ENCODE peak calls at places on chromosomes 2 and 18, in ten cellular contexts. One of them, this sample, is unnamed.

GRCh38 chr2:195566201-195566600 is 90.8 kb upstream of the SLC39A10 start:
- DNase-seq in psoas muscle: no peak
- DNase-seq in bronchial epithelial cell: no peak
- DNase-seq in fibroblast of mammary gland: no peak
- DNase-seq in A549: no peak
- DNase-seq in choroid plexus epithelial cell: no peak
- DNase-seq in CD8-positive, alpha-beta T cell: no peak
- DNase-seq in epithelial cell of esophagus: no peak
- DNase-seq in fibroblast of the aortic adventitia: peak
- DNase-seq in retinal pigment epithelial cell: no peak
- DNase-seq in this sample: no peak

GRCh38 chr2:43759195-43759594 is 14.6 kb upstream of the DYNC2LI1 start:
- DNase-seq in psoas muscle: no peak
- DNase-seq in bronchial epithelial cell: peak
- DNase-seq in fibroblast of mammary gland: peak
- DNase-seq in A549: peak
- DNase-seq in choroid plexus epithelial cell: peak
- DNase-seq in CD8-positive, alpha-beta T cell: no peak
- DNase-seq in epithelial cell of esophagus: peak
- DNase-seq in fibroblast of the aortic adventitia: peak
- DNase-seq in retinal pigment epithelial cell: peak
- DNase-seq in this sample: peak

GRCh38 chr2:119367472-119368099 is 809 bp downstream of the DBI start:
- DNase-seq in psoas muscle: peak
- DNase-seq in bronchial epithelial cell: no peak
- DNase-seq in fibroblast of mammary gland: peak
- DNase-seq in A549: peak
- DNase-seq in choroid plexus epithelial cell: peak
- DNase-seq in CD8-positive, alpha-beta T cell: no peak
- DNase-seq in epithelial cell of esophagus: peak
- DNase-seq in fibroblast of the aortic adventitia: no peak
- DNase-seq in retinal pigment epithelial cell: no peak
- DNase-seq in this sample: peak

GRCh38 chr2:214103199-214104001 is 307.5 kb upstream of the VWC2L start:
- DNase-seq in psoas muscle: no peak
- DNase-seq in bronchial epithelial cell: peak
- DNase-seq in fibroblast of mammary gland: no peak
- DNase-seq in A549: no peak
- DNase-seq in choroid plexus epithelial cell: peak
- DNase-seq in CD8-positive, alpha-beta T cell: no peak
- DNase-seq in epithelial cell of esophagus: peak
- DNase-seq in fibroblast of the aortic adventitia: no peak
- DNase-seq in retinal pigment epithelial cell: peak
- DNase-seq in this sample: no peak

GRCh38 chr2:64225491-64225890 is 81.3 kb upstream of the PELI1 start:
- DNase-seq in psoas muscle: no peak
- DNase-seq in bronchial epithelial cell: peak
- DNase-seq in fibroblast of mammary gland: peak
- DNase-seq in A549: no peak
- DNase-seq in choroid plexus epithelial cell: no peak
- DNase-seq in CD8-positive, alpha-beta T cell: no peak
- DNase-seq in epithelial cell of esophagus: peak
- DNase-seq in fibroblast of the aortic adventitia: no peak
- DNase-seq in retinal pigment epithelial cell: no peak
- DNase-seq in this sample: no peak

GRCh38 chr18:24497052-24497754 is 36.8 kb downstream of the HRH4 start:
- DNase-seq in psoas muscle: no peak
- DNase-seq in bronchial epithelial cell: peak
- DNase-seq in fibroblast of mammary gland: peak
- DNase-seq in A549: no peak
- DNase-seq in choroid plexus epithelial cell: peak
- DNase-seq in CD8-positive, alpha-beta T cell: no peak
- DNase-seq in epithelial cell of esophagus: peak
- DNase-seq in fibroblast of the aortic adventitia: peak
- DNase-seq in retinal pigment epithelial cell: no peak
- DNase-seq in this sample: peak

GRCh38 chr2:46497726-46498125 is 18.4 kb downstream of the TMEM247 start:
- DNase-seq in psoas muscle: no peak
- DNase-seq in bronchial epithelial cell: no peak
- DNase-seq in fibroblast of mammary gland: no peak
- DNase-seq in A549: no peak
- DNase-seq in choroid plexus epithelial cell: no peak
- DNase-seq in CD8-positive, alpha-beta T cell: no peak
- DNase-seq in epithelial cell of esophagus: no peak
- DNase-seq in fibroblast of the aortic adventitia: no peak
- DNase-seq in retinal pigment epithelial cell: no peak
- DNase-seq in this sample: no peak

GRCh38 chr2:170950221-170950737 is 21.2 kb downstream of the GORASP2 start:
- DNase-seq in psoas muscle: no peak
- DNase-seq in bronchial epithelial cell: no peak
- DNase-seq in fibroblast of mammary gland: no peak
- DNase-seq in A549: no peak
- DNase-seq in choroid plexus epithelial cell: no peak
- DNase-seq in CD8-positive, alpha-beta T cell: no peak
- DNase-seq in epithelial cell of esophagus: no peak
- DNase-seq in fibroblast of the aortic adventitia: no peak
- DNase-seq in retinal pigment epithelial cell: no peak
- DNase-seq in this sample: no peak

GRCh38 chr2:80303006-80303741 is 1.4 kb downstream of the LRRTM1 start:
- DNase-seq in psoas muscle: no peak
- DNase-seq in bronchial epithelial cell: no peak
- DNase-seq in fibroblast of mammary gland: peak
- DNase-seq in A549: no peak
- DNase-seq in choroid plexus epithelial cell: no peak
- DNase-seq in CD8-positive, alpha-beta T cell: no peak
- DNase-seq in epithelial cell of esophagus: peak
- DNase-seq in fibroblast of the aortic adventitia: no peak
- DNase-seq in retinal pigment epithelial cell: no peak
- DNase-seq in this sample: no peak

GRCh38 chr2:146523218-146523617 is 1321.6 kb upstream of the ACVR2A start:
- DNase-seq in psoas muscle: no peak
- DNase-seq in bronchial epithelial cell: peak
- DNase-seq in fibroblast of mammary gland: peak
- DNase-seq in A549: no peak
- DNase-seq in choroid plexus epithelial cell: peak
- DNase-seq in CD8-positive, alpha-beta T cell: no peak
- DNase-seq in epithelial cell of esophagus: peak
- DNase-seq in fibroblast of the aortic adventitia: peak
- DNase-seq in retinal pigment epithelial cell: no peak
- DNase-seq in this sample: peak

GRCh38 chr2:232672581-232672980 is 24.6 kb upstream of the GIGYF2 start:
- DNase-seq in psoas muscle: no peak
- DNase-seq in bronchial epithelial cell: no peak
- DNase-seq in fibroblast of mammary gland: no peak
- DNase-seq in A549: no peak
- DNase-seq in choroid plexus epithelial cell: no peak
- DNase-seq in CD8-positive, alpha-beta T cell: no peak
- DNase-seq in epithelial cell of esophagus: no peak
- DNase-seq in fibroblast of the aortic adventitia: no peak
- DNase-seq in retinal pigment epithelial cell: no peak
- DNase-seq in this sample: no peak

GRCh38 chr2:75221872-75222271 is 22.6 kb upstream of the TACR1 start:
- DNase-seq in psoas muscle: no peak
- DNase-seq in bronchial epithelial cell: peak
- DNase-seq in fibroblast of mammary gland: peak
- DNase-seq in A549: no peak
- DNase-seq in choroid plexus epithelial cell: peak
- DNase-seq in CD8-positive, alpha-beta T cell: no peak
- DNase-seq in epithelial cell of esophagus: peak
- DNase-seq in fibroblast of the aortic adventitia: peak
- DNase-seq in retinal pigment epithelial cell: no peak
- DNase-seq in this sample: peak

GRCh38 chr18:6284761-6285160 is 129.9 kb downstream of the L3MBTL4 start:
- DNase-seq in psoas muscle: no peak
- DNase-seq in bronchial epithelial cell: no peak
- DNase-seq in fibroblast of mammary gland: no peak
- DNase-seq in A549: no peak
- DNase-seq in choroid plexus epithelial cell: no peak
- DNase-seq in CD8-positive, alpha-beta T cell: no peak
- DNase-seq in epithelial cell of esophagus: no peak
- DNase-seq in fibroblast of the aortic adventitia: no peak
- DNase-seq in retinal pigment epithelial cell: no peak
- DNase-seq in this sample: no peak

GRCh38 chr2:46873632-46874068 is 42.0 kb downstream of the MCFD2 start:
- DNase-seq in psoas muscle: peak
- DNase-seq in bronchial epithelial cell: peak
- DNase-seq in fibroblast of mammary gland: peak
- DNase-seq in A549: peak
- DNase-seq in choroid plexus epithelial cell: peak
- DNase-seq in CD8-positive, alpha-beta T cell: no peak
- DNase-seq in epithelial cell of esophagus: peak
- DNase-seq in fibroblast of the aortic adventitia: peak
- DNase-seq in retinal pigment epithelial cell: peak
- DNase-seq in this sample: peak

GRCh38 chr2:50995610-50996009 is 36.3 kb downstream of the NRXN1 start:
- DNase-seq in psoas muscle: peak
- DNase-seq in bronchial epithelial cell: no peak
- DNase-seq in fibroblast of mammary gland: peak
- DNase-seq in A549: no peak
- DNase-seq in choroid plexus epithelial cell: peak
- DNase-seq in CD8-positive, alpha-beta T cell: no peak
- DNase-seq in epithelial cell of esophagus: peak
- DNase-seq in fibroblast of the aortic adventitia: peak
- DNase-seq in retinal pigment epithelial cell: peak
- DNase-seq in this sample: peak

GRCh38 chr2:12507295-12507694 is 209.4 kb upstream of the TRIB2 start:
- DNase-seq in psoas muscle: no peak
- DNase-seq in bronchial epithelial cell: peak
- DNase-seq in fibroblast of mammary gland: peak
- DNase-seq in A549: no peak
- DNase-seq in choroid plexus epithelial cell: peak
- DNase-seq in CD8-positive, alpha-beta T cell: no peak
- DNase-seq in epithelial cell of esophagus: peak
- DNase-seq in fibroblast of the aortic adventitia: no peak
- DNase-seq in retinal pigment epithelial cell: no peak
- DNase-seq in this sample: peak

GRCh38 chr2:217826505-217826904 is 176.3 kb downstream of the TNS1 start:
- DNase-seq in psoas muscle: peak
- DNase-seq in bronchial epithelial cell: no peak
- DNase-seq in fibroblast of mammary gland: no peak
- DNase-seq in A549: no peak
- DNase-seq in choroid plexus epithelial cell: no peak
- DNase-seq in CD8-positive, alpha-beta T cell: no peak
- DNase-seq in epithelial cell of esophagus: peak
- DNase-seq in fibroblast of the aortic adventitia: peak
- DNase-seq in retinal pigment epithelial cell: no peak
- DNase-seq in this sample: peak

GRCh38 chr2:23404426-23404825 is 19.4 kb downstream of the KLHL29 start:
- DNase-seq in psoas muscle: no peak
- DNase-seq in bronchial epithelial cell: peak
- DNase-seq in fibroblast of mammary gland: peak
- DNase-seq in A549: peak
- DNase-seq in choroid plexus epithelial cell: peak
- DNase-seq in CD8-positive, alpha-beta T cell: no peak
- DNase-seq in epithelial cell of esophagus: peak
- DNase-seq in fibroblast of the aortic adventitia: peak
- DNase-seq in retinal pigment epithelial cell: peak
- DNase-seq in this sample: peak

GRCh38 chr2:100196786-100197494 is 54.5 kb upstream of the AFF3 start:
- DNase-seq in psoas muscle: no peak
- DNase-seq in bronchial epithelial cell: no peak
- DNase-seq in fibroblast of mammary gland: no peak
- DNase-seq in A549: no peak
- DNase-seq in choroid plexus epithelial cell: peak
- DNase-seq in CD8-positive, alpha-beta T cell: no peak
- DNase-seq in epithelial cell of esophagus: no peak
- DNase-seq in fibroblast of the aortic adventitia: peak
- DNase-seq in retinal pigment epithelial cell: no peak
- DNase-seq in this sample: peak

GRCh38 chr2:150309681-150310080 is 177.8 kb downstream of the RND3 start:
- DNase-seq in psoas muscle: no peak
- DNase-seq in bronchial epithelial cell: peak
- DNase-seq in fibroblast of mammary gland: peak
- DNase-seq in A549: peak
- DNase-seq in choroid plexus epithelial cell: peak
- DNase-seq in CD8-positive, alpha-beta T cell: no peak
- DNase-seq in epithelial cell of esophagus: peak
- DNase-seq in fibroblast of the aortic adventitia: no peak
- DNase-seq in retinal pigment epithelial cell: no peak
- DNase-seq in this sample: no peak

GRCh38 chr2:180747728-180748127 is 232.7 kb upstream of the UBE2E3 start:
- DNase-seq in psoas muscle: no peak
- DNase-seq in bronchial epithelial cell: peak
- DNase-seq in fibroblast of mammary gland: no peak
- DNase-seq in A549: no peak
- DNase-seq in choroid plexus epithelial cell: peak
- DNase-seq in CD8-positive, alpha-beta T cell: no peak
- DNase-seq in epithelial cell of esophagus: peak
- DNase-seq in fibroblast of the aortic adventitia: no peak
- DNase-seq in retinal pigment epithelial cell: no peak
- DNase-seq in this sample: no peak

GRCh38 chr2:136024185-136024584 is 38.8 kb upstream of the DARS1 start:
- DNase-seq in psoas muscle: no peak
- DNase-seq in bronchial epithelial cell: no peak
- DNase-seq in fibroblast of mammary gland: no peak
- DNase-seq in A549: no peak
- DNase-seq in choroid plexus epithelial cell: no peak
- DNase-seq in CD8-positive, alpha-beta T cell: no peak
- DNase-seq in epithelial cell of esophagus: no peak
- DNase-seq in fibroblast of the aortic adventitia: no peak
- DNase-seq in retinal pigment epithelial cell: no peak
- DNase-seq in this sample: no peak
- TF ChIP-seq CTCF in psoas muscle: no peak
- TF ChIP-seq CTCF in bronchial epithelial cell: no peak
- TF ChIP-seq CTCF in fibroblast of mammary gland: no peak
- TF ChIP-seq CTCF in A549: no peak
- TF ChIP-seq CTCF in choroid plexus epithelial cell: no peak
- TF ChIP-seq CTCF in CD8-positive, alpha-beta T cell: no peak
- TF ChIP-seq CTCF in epithelial cell of esophagus: no peak
- TF ChIP-seq CTCF in fibroblast of the aortic adventitia: no peak
- TF ChIP-seq CTCF in retinal pigment epithelial cell: no peak
- TF ChIP-seq CTCF in this sample: no peak

GRCh38 chr2:240566203-240567136 is 1.8 kb upstream of the RNPEPL1 start:
- DNase-seq in psoas muscle: peak
- DNase-seq in bronchial epithelial cell: peak
- DNase-seq in fibroblast of mammary gland: peak
- DNase-seq in A549: peak
- DNase-seq in choroid plexus epithelial cell: peak
- DNase-seq in CD8-positive, alpha-beta T cell: peak
- DNase-seq in epithelial cell of esophagus: peak
- DNase-seq in fibroblast of the aortic adventitia: peak
- DNase-seq in retinal pigment epithelial cell: no peak
- DNase-seq in this sample: peak
- H3K4me3 ChIP-seq in psoas muscle: peak
- H3K4me3 ChIP-seq in bronchial epithelial cell: peak
- H3K4me3 ChIP-seq in fibroblast of mammary gland: peak
- H3K4me3 ChIP-seq in A549: peak
- H3K4me3 ChIP-seq in choroid plexus epithelial cell: peak
- H3K4me3 ChIP-seq in CD8-positive, alpha-beta T cell: peak
- H3K4me3 ChIP-seq in epithelial cell of esophagus: peak
- H3K4me3 ChIP-seq in fibroblast of the aortic adventitia: peak
- H3K4me3 ChIP-seq in retinal pigment epithelial cell: peak
- H3K4me3 ChIP-seq in this sample: peak

GRCh38 chr2:222038086-222038802 is 260.6 kb downstream of the PAX3 start:
- DNase-seq in psoas muscle: no peak
- DNase-seq in bronchial epithelial cell: peak
- DNase-seq in fibroblast of mammary gland: peak
- DNase-seq in A549: no peak
- DNase-seq in choroid plexus epithelial cell: peak
- DNase-seq in CD8-positive, alpha-beta T cell: no peak
- DNase-seq in epithelial cell of esophagus: peak
- DNase-seq in fibroblast of the aortic adventitia: peak
- DNase-seq in retinal pigment epithelial cell: no peak
- DNase-seq in this sample: peak
- TF ChIP-seq CTCF in psoas muscle: peak
- TF ChIP-seq CTCF in bronchial epithelial cell: peak
- TF ChIP-seq CTCF in fibroblast of mammary gland: peak
- TF ChIP-seq CTCF in A549: peak
- TF ChIP-seq CTCF in choroid plexus epithelial cell: peak
- TF ChIP-seq CTCF in CD8-positive, alpha-beta T cell: no peak
- TF ChIP-seq CTCF in epithelial cell of esophagus: peak
- TF ChIP-seq CTCF in fibroblast of the aortic adventitia: peak
- TF ChIP-seq CTCF in retinal pigment epithelial cell: peak
- TF ChIP-seq CTCF in this sample: peak

GRCh38 chr2:98589489-98589888 is 18.8 kb downstream of the COA5 start:
- DNase-seq in psoas muscle: no peak
- DNase-seq in bronchial epithelial cell: no peak
- DNase-seq in fibroblast of mammary gland: no peak
- DNase-seq in A549: no peak
- DNase-seq in choroid plexus epithelial cell: no peak
- DNase-seq in CD8-positive, alpha-beta T cell: no peak
- DNase-seq in epithelial cell of esophagus: no peak
- DNase-seq in fibroblast of the aortic adventitia: no peak
- DNase-seq in retinal pigment epithelial cell: no peak
- DNase-seq in this sample: no peak
- H3K4me3 ChIP-seq in psoas muscle: no peak
- H3K4me3 ChIP-seq in bronchial epithelial cell: no peak
- H3K4me3 ChIP-seq in fibroblast of mammary gland: no peak
- H3K4me3 ChIP-seq in A549: no peak
- H3K4me3 ChIP-seq in choroid plexus epithelial cell: no peak
- H3K4me3 ChIP-seq in CD8-positive, alpha-beta T cell: no peak
- H3K4me3 ChIP-seq in epithelial cell of esophagus: no peak
- H3K4me3 ChIP-seq in fibroblast of the aortic adventitia: no peak
- H3K4me3 ChIP-seq in retinal pigment epithelial cell: no peak
- H3K4me3 ChIP-seq in this sample: no peak